ENCODE peak calls at places on chromosome 6, in eight cellular contexts. One of them, this sample, is unnamed.
A peak's percentile ranks its signal among the peaks of the same experiment; 100 is the strongest.

GRCh38 chr6:157036245-157036681 is 259.1 kb downstream of the ARID1B start:
- DNase-seq in PC-3: peak; percentile 9
- DNase-seq in GM23248: peak; percentile 69
- DNase-seq in hepatocyte: peak; percentile 50
- DNase-seq in MM.1S: no peak
- DNase-seq in SK-N-SH: no peak
- DNase-seq in HCT116: no peak
- DNase-seq in neural progenitor cell: no peak
- DNase-seq in this sample: no peak

GRCh38 chr6:82246802-82247633 is 526 bp downstream of the IBTK start:
- DNase-seq in PC-3: peak; percentile 61
- DNase-seq in GM23248: peak; percentile 79
- DNase-seq in hepatocyte: peak; percentile 84
- DNase-seq in MM.1S: peak; percentile 36
- DNase-seq in SK-N-SH: peak; percentile 81
- DNase-seq in HCT116: peak; percentile 36
- DNase-seq in neural progenitor cell: peak; percentile 88
- DNase-seq in this sample: peak; percentile 63

GRCh38 chr6:46015119-46015968 is at the start of gene CLIC5:
- DNase-seq in PC-3: no peak
- DNase-seq in GM23248: no peak
- DNase-seq in hepatocyte: peak; percentile 57
- DNase-seq in MM.1S: peak; percentile 35
- DNase-seq in SK-N-SH: peak; percentile 34
- DNase-seq in HCT116: no peak
- DNase-seq in neural progenitor cell: peak; percentile 65
- DNase-seq in this sample: no peak

GRCh38 chr6:32972353-32973143 is 4.2 kb downstream of the BRD2 start:
- DNase-seq in PC-3: no peak
- DNase-seq in GM23248: peak; percentile 57
- DNase-seq in hepatocyte: peak; percentile 37
- DNase-seq in MM.1S: peak; percentile 42
- DNase-seq in SK-N-SH: peak; percentile 78
- DNase-seq in HCT116: no peak
- DNase-seq in neural progenitor cell: peak; percentile 70
- DNase-seq in this sample: peak; percentile 54

GRCh38 chr6:31578461-31579118 is 3.2 kb downstream of the TNF start:
- DNase-seq in PC-3: peak; percentile 57
- DNase-seq in GM23248: no peak
- DNase-seq in hepatocyte: no peak
- DNase-seq in MM.1S: no peak
- DNase-seq in SK-N-SH: no peak
- DNase-seq in HCT116: no peak
- DNase-seq in neural progenitor cell: no peak
- DNase-seq in this sample: no peak

GRCh38 chr6:32837651-32838113 is 857 bp downstream of the TAP2 start:
- DNase-seq in PC-3: peak; percentile 55
- DNase-seq in GM23248: peak; percentile 41
- DNase-seq in hepatocyte: no peak
- DNase-seq in MM.1S: no peak
- DNase-seq in SK-N-SH: no peak
- DNase-seq in HCT116: no peak
- DNase-seq in neural progenitor cell: no peak
- DNase-seq in this sample: no peak

GRCh38 chr6:7086488-7086887 is 21.3 kb upstream of the RREB1 start:
- DNase-seq in PC-3: no peak
- DNase-seq in GM23248: peak; percentile 61
- DNase-seq in hepatocyte: no peak
- DNase-seq in MM.1S: peak; percentile 68
- DNase-seq in SK-N-SH: no peak
- DNase-seq in HCT116: no peak
- DNase-seq in neural progenitor cell: no peak
- DNase-seq in this sample: no peak

GRCh38 chr6:1770435-1770843 is 160.7 kb downstream of the FOXC1 start:
- DNase-seq in PC-3: peak; percentile 18
- DNase-seq in GM23248: peak; percentile 33
- DNase-seq in hepatocyte: no peak
- DNase-seq in MM.1S: no peak
- DNase-seq in SK-N-SH: no peak
- DNase-seq in HCT116: no peak
- DNase-seq in neural progenitor cell: no peak
- DNase-seq in this sample: no peak

GRCh38 chr6:129105793-129106192 is 222.9 kb downstream of the LAMA2 start:
- DNase-seq in PC-3: no peak
- DNase-seq in GM23248: no peak
- DNase-seq in hepatocyte: no peak
- DNase-seq in MM.1S: no peak
- DNase-seq in SK-N-SH: no peak
- DNase-seq in HCT116: no peak
- DNase-seq in neural progenitor cell: no peak
- DNase-seq in this sample: no peak

GRCh38 chr6:143123081-143123480 is 62.4 kb downstream of the AIG1 start:
- DNase-seq in PC-3: no peak
- DNase-seq in GM23248: peak; percentile 57
- DNase-seq in hepatocyte: no peak
- DNase-seq in MM.1S: no peak
- DNase-seq in SK-N-SH: no peak
- DNase-seq in HCT116: no peak
- DNase-seq in neural progenitor cell: no peak
- DNase-seq in this sample: no peak

GRCh38 chr6:128095362-128095761 is 194.5 kb upstream of the THEMIS start:
- DNase-seq in PC-3: no peak
- DNase-seq in GM23248: no peak
- DNase-seq in hepatocyte: no peak
- DNase-seq in MM.1S: no peak
- DNase-seq in SK-N-SH: no peak
- DNase-seq in HCT116: no peak
- DNase-seq in neural progenitor cell: no peak
- DNase-seq in this sample: no peak

GRCh38 chr6:33318426-33319073 is 1.0 kb upstream of the ZBTB22 start:
- DNase-seq in PC-3: no peak
- DNase-seq in GM23248: no peak
- DNase-seq in hepatocyte: no peak
- DNase-seq in MM.1S: no peak
- DNase-seq in SK-N-SH: peak; percentile 18
- DNase-seq in HCT116: no peak
- DNase-seq in neural progenitor cell: no peak
- DNase-seq in this sample: no peak

GRCh38 chr6:15843226-15843625 is 180.4 kb upstream of the DTNBP1 start:
- DNase-seq in PC-3: no peak
- DNase-seq in GM23248: no peak
- DNase-seq in hepatocyte: no peak
- DNase-seq in MM.1S: no peak
- DNase-seq in SK-N-SH: no peak
- DNase-seq in HCT116: no peak
- DNase-seq in neural progenitor cell: no peak
- DNase-seq in this sample: no peak

GRCh38 chr6:170031096-170031471 is 259.8 kb downstream of the DLL1 start:
- DNase-seq in PC-3: peak; percentile 77
- DNase-seq in GM23248: peak; percentile 36
- DNase-seq in hepatocyte: peak; percentile 53
- DNase-seq in MM.1S: no peak
- DNase-seq in SK-N-SH: no peak
- DNase-seq in HCT116: no peak
- DNase-seq in neural progenitor cell: no peak
- DNase-seq in this sample: no peak

GRCh38 chr6:46688117-46688965 is 656 bp downstream of the TDRD6 start:
- DNase-seq in PC-3: no peak
- DNase-seq in GM23248: no peak
- DNase-seq in hepatocyte: no peak
- DNase-seq in MM.1S: no peak
- DNase-seq in SK-N-SH: peak; percentile 19
- DNase-seq in HCT116: no peak
- DNase-seq in neural progenitor cell: no peak
- DNase-seq in this sample: no peak

GRCh38 chr6:94254689-94255088 is 835.3 kb upstream of the EPHA7 start:
- DNase-seq in PC-3: peak; percentile 5
- DNase-seq in GM23248: no peak
- DNase-seq in hepatocyte: no peak
- DNase-seq in MM.1S: no peak
- DNase-seq in SK-N-SH: no peak
- DNase-seq in HCT116: no peak
- DNase-seq in neural progenitor cell: peak; percentile 43
- DNase-seq in this sample: no peak

GRCh38 chr6:97422171-97422570 is 139.2 kb upstream of the MMS22L start:
- DNase-seq in PC-3: no peak
- DNase-seq in GM23248: no peak
- DNase-seq in hepatocyte: no peak
- DNase-seq in MM.1S: no peak
- DNase-seq in SK-N-SH: no peak
- DNase-seq in HCT116: no peak
- DNase-seq in neural progenitor cell: no peak
- DNase-seq in this sample: no peak

GRCh38 chr6:40721252-40721936 is 134.2 kb upstream of the LRFN2 start:
- DNase-seq in PC-3: no peak
- DNase-seq in GM23248: no peak
- DNase-seq in hepatocyte: no peak
- DNase-seq in MM.1S: no peak
- DNase-seq in SK-N-SH: peak; percentile 55
- DNase-seq in HCT116: no peak
- DNase-seq in neural progenitor cell: peak; percentile 26
- DNase-seq in this sample: no peak

GRCh38 chr6:9612489-9612888 is 802.4 kb downstream of the TFAP2A start:
- DNase-seq in PC-3: no peak
- DNase-seq in GM23248: peak; percentile 32
- DNase-seq in hepatocyte: no peak
- DNase-seq in MM.1S: no peak
- DNase-seq in SK-N-SH: no peak
- DNase-seq in HCT116: no peak
- DNase-seq in neural progenitor cell: no peak
- DNase-seq in this sample: no peak

GRCh38 chr6:143060806-143061596 is at the start of gene AIG1:
- DNase-seq in PC-3: no peak
- DNase-seq in GM23248: no peak
- DNase-seq in hepatocyte: peak; percentile 76
- DNase-seq in MM.1S: no peak
- DNase-seq in SK-N-SH: peak; percentile 93
- DNase-seq in HCT116: peak; percentile 47
- DNase-seq in neural progenitor cell: peak; percentile 85
- DNase-seq in this sample: no peak

GRCh38 chr6:162343902-162344226 is 383.7 kb downstream of the PRKN start:
- DNase-seq in PC-3: no peak
- DNase-seq in GM23248: peak; percentile 69
- DNase-seq in hepatocyte: no peak
- DNase-seq in MM.1S: no peak
- DNase-seq in SK-N-SH: no peak
- DNase-seq in HCT116: no peak
- DNase-seq in neural progenitor cell: no peak
- DNase-seq in this sample: no peak

GRCh38 chr6:157715766-157716171 is 107.3 kb upstream of the SNX9 start:
- DNase-seq in PC-3: no peak
- DNase-seq in GM23248: peak; percentile 98
- DNase-seq in hepatocyte: peak; percentile 70
- DNase-seq in MM.1S: no peak
- DNase-seq in SK-N-SH: no peak
- DNase-seq in HCT116: no peak
- DNase-seq in neural progenitor cell: peak; percentile 28
- DNase-seq in this sample: no peak

GRCh38 chr6:165987483-165988305 is 180.0 kb downstream of the TBXT start:
- DNase-seq in PC-3: no peak
- DNase-seq in GM23248: peak; percentile 90
- DNase-seq in hepatocyte: peak; percentile 62
- DNase-seq in MM.1S: peak; percentile 6
- DNase-seq in SK-N-SH: peak; percentile 90
- DNase-seq in HCT116: no peak
- DNase-seq in neural progenitor cell: peak; percentile 85
- DNase-seq in this sample: no peak
- H3K4me3 ChIP-seq in PC-3: no peak overlapping the region
- H3K4me3 ChIP-seq in GM23248: peak overlapping the region; percentile 72
- H3K4me3 ChIP-seq in hepatocyte: peak overlapping the region; percentile 15
- H3K4me3 ChIP-seq in MM.1S: peak overlapping the region; percentile 37
- H3K4me3 ChIP-seq in SK-N-SH: peak overlapping the region; percentile 26
- H3K4me3 ChIP-seq in HCT116: no peak overlapping the region
- H3K4me3 ChIP-seq in neural progenitor cell: peak overlapping the region; percentile 51
- H3K4me3 ChIP-seq in this sample: no peak overlapping the region

GRCh38 chr6:3088446-3088845 is 20.2 kb downstream of the RIPK1 start:
- DNase-seq in PC-3: no peak
- DNase-seq in GM23248: peak; percentile 72
- DNase-seq in hepatocyte: no peak
- DNase-seq in MM.1S: no peak
- DNase-seq in SK-N-SH: no peak
- DNase-seq in HCT116: no peak
- DNase-seq in neural progenitor cell: no peak
- DNase-seq in this sample: no peak
- H3K9me3 ChIP-seq in PC-3: no peaks in the 10 kb centered on the region
- H3K9me3 ChIP-seq in GM23248: no peaks in the 10 kb centered on the region
- H3K9me3 ChIP-seq in hepatocyte: no peaks in the 10 kb centered on the region
- H3K9me3 ChIP-seq in MM.1S: peaks cover 4% of the 10 kb centered on the region
- H3K9me3 ChIP-seq in SK-N-SH: no peaks in the 10 kb centered on the region
- H3K9me3 ChIP-seq in HCT116: peaks cover 36% of the 10 kb centered on the region
- H3K9me3 ChIP-seq in neural progenitor cell: peaks cover 12% of the 10 kb centered on the region
- H3K9me3 ChIP-seq in this sample: peaks cover 40% of the 10 kb centered on the region

DNA sequence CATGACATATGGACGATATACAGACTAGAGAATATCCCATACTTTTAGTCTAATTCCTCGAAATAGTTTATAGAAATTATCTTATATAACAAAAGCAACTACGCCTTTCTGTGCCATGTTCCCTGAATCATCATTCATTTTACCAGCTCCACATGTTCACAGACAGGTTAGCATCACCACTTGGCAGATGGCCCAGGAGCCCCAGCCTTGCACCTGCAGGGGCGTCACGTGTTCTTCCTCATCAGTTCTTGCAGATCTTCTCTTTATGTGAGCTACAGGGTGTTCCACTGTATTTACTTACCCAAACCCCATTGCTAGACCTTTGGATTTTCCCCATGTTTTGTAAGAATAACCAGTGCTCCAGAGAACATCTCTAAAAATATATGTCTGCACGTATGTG is 12.6 kb upstream of the BNIP5 start:
- DNase-seq in PC-3: peak; percentile 50
- DNase-seq in GM23248: no peak
- DNase-seq in hepatocyte: no peak
- DNase-seq in MM.1S: peak; percentile 82
- DNase-seq in SK-N-SH: no peak
- DNase-seq in HCT116: no peak
- DNase-seq in neural progenitor cell: no peak
- DNase-seq in this sample: peak; percentile 30
- TF ChIP-seq EZH2phosphoT487 in PC-3: no peak
- TF ChIP-seq EZH2phosphoT487 in GM23248: no peak
- TF ChIP-seq EZH2phosphoT487 in hepatocyte: no peak
- TF ChIP-seq EZH2phosphoT487 in MM.1S: no peak
- TF ChIP-seq EZH2phosphoT487 in SK-N-SH: no peak
- TF ChIP-seq EZH2phosphoT487 in HCT116: no peak
- TF ChIP-seq EZH2phosphoT487 in neural progenitor cell: no peak
- TF ChIP-seq EZH2phosphoT487 in this sample: no peak

DNA sequence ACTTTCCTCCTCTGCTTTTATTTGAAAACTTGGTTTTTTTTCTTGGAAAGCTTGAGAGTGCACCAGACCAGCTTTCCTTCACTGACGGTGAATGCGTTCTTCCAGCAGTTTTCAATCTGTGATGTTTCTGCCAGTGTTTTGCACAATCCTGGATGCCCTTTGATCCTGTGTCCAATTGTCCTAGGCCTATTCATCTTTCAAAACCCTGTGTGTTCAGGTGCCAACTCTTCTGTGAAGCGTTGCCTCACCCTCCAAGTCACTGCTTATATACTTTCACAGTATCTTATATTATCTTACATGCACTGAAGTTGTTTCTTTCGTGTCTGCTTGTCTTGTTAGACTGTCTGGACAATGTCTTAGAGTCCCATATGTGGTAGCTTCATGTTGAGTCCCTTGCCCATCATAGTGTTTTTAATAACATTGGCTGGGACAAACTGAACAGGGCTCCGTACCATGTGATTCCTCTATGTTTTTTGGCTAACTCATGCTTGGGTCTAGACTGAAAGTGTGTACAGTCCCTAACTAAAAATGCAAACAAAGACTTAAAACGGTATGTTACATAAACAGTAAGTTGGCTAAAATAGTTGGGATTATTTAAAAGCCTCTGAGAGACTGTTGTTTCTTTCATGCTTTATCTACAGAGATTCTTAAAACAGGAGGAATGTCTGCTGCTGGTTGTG is 2.0 kb downstream of the RNF217 start:
- DNase-seq in PC-3: no peak
- DNase-seq in GM23248: peak; percentile 57
- DNase-seq in hepatocyte: peak; percentile 37
- DNase-seq in MM.1S: no peak
- DNase-seq in SK-N-SH: no peak
- DNase-seq in HCT116: no peak
- DNase-seq in neural progenitor cell: peak; percentile 8
- DNase-seq in this sample: no peak
- H3K4me3 ChIP-seq in PC-3: peak overlapping the region; percentile 76
- H3K4me3 ChIP-seq in GM23248: peak overlapping the region; percentile 85
- H3K4me3 ChIP-seq in hepatocyte: peak overlapping the region; percentile 27
- H3K4me3 ChIP-seq in MM.1S: no peak overlapping the region
- H3K4me3 ChIP-seq in SK-N-SH: peak overlapping the region; percentile 8
- H3K4me3 ChIP-seq in HCT116: peak overlapping the region; percentile 71
- H3K4me3 ChIP-seq in neural progenitor cell: peak overlapping the region; percentile 96
- H3K4me3 ChIP-seq in this sample: no peak overlapping the region

This sample was measured in OCI-LY7.